ENCODE peak calls at places on chromosomes 7 and 10, in ten cellular contexts. S, Y, P, Z, X, C, W, Q, J and F are unnamed samples. For H3K9me3 and H3K4me1, the result is how much of the 10 kb centered on the place peaks cover.

GRCh38 chr7:91945476-91945875 is 4.8 kb downstream of the AKAP9 start:
- DNase-seq in S (peak), Y (no peak), P (no peak), Z (no peak), X (no peak), C (peak), W (peak), Q (peak), J (no peak), F (no peak)

GRCh38 chr7:140640060-140640611 is 477 bp downstream of the DENND2A start:
- DNase-seq in S (peak), Y (no peak), P (peak), Z (peak), X (peak), C (peak), W (peak), Q (peak), J (peak), F (no peak)

GRCh38 chr10:45008524-45009161 is 7.9 kb downstream of the ZNF22 start:
- DNase-seq in S (peak), Y (peak), P (no peak), Z (no peak), X (no peak), C (peak), W (peak), Q (peak), J (no peak), F (peak)

GRCh38 chr7:70764004-70764691 is 367.8 kb upstream of the GALNT17 start:
- DNase-seq in S (no peak), Y (peak), P (no peak), Z (no peak), X (no peak), C (no peak), W (no peak), Q (no peak), J (no peak), F (no peak)

GRCh38 chr7:91263359-91264082 is 712 bp upstream of the FZD1 start:
- DNase-seq in S (peak), Y (no peak), P (peak), Z (peak), X (peak), C (peak), W (peak), Q (peak), J (peak), F (no peak)

GRCh38 chr10:77637474-77637985 is at the start of gene KCNMA1:
- DNase-seq in S (peak), Y (no peak), P (peak), Z (peak), X (no peak), C (peak), W (peak), Q (peak), J (peak), F (no peak)

GRCh38 chr7:26441640-26442277 is 150.1 kb downstream of the SNX10 start:
- DNase-seq in S (no peak), Y (no peak), P (peak), Z (no peak), X (no peak), C (no peak), W (no peak), Q (no peak), J (no peak), F (no peak)

GRCh38 chr10:96292971-96293909 is 11.0 kb upstream of the DNTT start:
- DNase-seq in S (peak), Y (peak), P (peak), Z (no peak), X (no peak), C (peak), W (peak), Q (peak), J (no peak), F (no peak)

GRCh38 chr10:20891338-20891714 is 5.8 kb downstream of the NEBL start:
- DNase-seq in S (peak), Y (no peak), P (no peak), Z (no peak), X (no peak), C (no peak), W (peak), Q (no peak), J (no peak), F (no peak)

GRCh38 chr10:95408931-95409873 is 118.4 kb upstream of the PDLIM1 start:
- DNase-seq in S (no peak), Y (no peak), P (no peak), Z (no peak), X (peak), C (no peak), W (no peak), Q (peak), J (no peak), F (no peak)

GRCh38 chr7:128917061-128917460 is 6.6 kb upstream of the KCP start:
- DNase-seq in S (no peak), Y (no peak), P (peak), Z (peak), X (peak), C (no peak), W (no peak), Q (no peak), J (no peak), F (no peak)

GRCh38 chr7:157000047-157000726 is 10.3 kb downstream of the MNX1 start:
- DNase-seq in S (no peak), Y (no peak), P (peak), Z (peak), X (no peak), C (no peak), W (no peak), Q (no peak), J (no peak), F (no peak)

GRCh38 chr7:121275204-121275603 is 53.6 kb upstream of the WNT16 start:
- DNase-seq in S (no peak), Y (no peak), P (no peak), Z (no peak), X (no peak), C (no peak), W (no peak), Q (no peak), J (no peak), F (no peak)

GRCh38 chr7:1232103-1232466 is 587 bp upstream of the UNCX start:
- DNase-seq in S (no peak), Y (no peak), P (no peak), Z (no peak), X (no peak), C (no peak), W (no peak), Q (no peak), J (no peak), F (no peak)

GRCh38 chr7:40879941-40880558 is 745.2 kb downstream of the SUGCT start:
- DNase-seq in S (no peak), Y (no peak), P (no peak), Z (no peak), X (no peak), C (no peak), W (peak), Q (no peak), J (no peak), F (no peak)

GRCh38 chr10:16105082-16105481 is 244.8 kb upstream of the MINDY3 start:
- DNase-seq in S (no peak), Y (no peak), P (no peak), Z (no peak), X (no peak), C (no peak), W (no peak), Q (peak), J (no peak), F (no peak)

GRCh38 chr10:97913554-97913953 is 63.9 kb downstream of the GOLGA7B start:
- DNase-seq in S (no peak), Y (no peak), P (no peak), Z (no peak), X (no peak), C (no peak), W (no peak), Q (no peak), J (no peak), F (no peak)

GRCh38 chr10:63462442-63462841 is 3.3 kb downstream of the JMJD1C start:
- DNase-seq in S (no peak), Y (no peak), P (no peak), Z (no peak), X (no peak), C (no peak), W (no peak), Q (no peak), J (no peak), F (no peak)

DNA sequence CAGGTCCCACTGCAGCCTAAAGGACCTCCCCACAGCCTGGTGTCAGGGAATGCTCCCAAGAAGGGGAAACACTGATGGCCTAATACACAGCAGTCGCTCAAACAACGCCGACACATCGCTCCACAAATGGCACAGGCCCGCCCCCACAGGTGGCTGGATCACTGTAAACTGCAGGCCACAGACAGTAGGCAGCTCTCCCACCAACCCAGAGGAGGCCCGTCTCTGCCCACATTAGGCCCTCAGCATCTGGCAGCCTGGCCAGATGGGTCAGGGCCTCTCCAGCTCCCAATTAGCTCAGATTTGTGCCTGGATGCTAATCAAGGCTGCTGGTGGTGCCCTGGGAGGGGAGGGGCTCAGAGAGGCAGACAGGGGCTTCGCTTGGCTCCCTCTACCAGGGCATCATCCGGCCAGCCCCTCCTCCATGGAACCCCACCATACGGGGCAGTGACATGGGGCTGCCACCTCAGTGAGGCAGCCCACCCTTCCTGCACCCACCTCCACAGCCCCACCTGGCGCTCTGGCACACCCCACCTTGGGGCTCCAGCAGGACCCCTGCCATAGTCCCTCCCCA is 42.7 kb downstream of the CAMK2B start:
- DNase-seq in S (no peak), Y (no peak), P (peak), Z (peak), X (peak), C (no peak), W (no peak), Q (no peak), J (peak), F (no peak)
- H3K27ac ChIP-seq in S (no peak), Y (no peak), P (no peak), Z (no peak), X (no peak), C (no peak), W (no peak), Q (no peak), J (no peak), F (no peak)

GRCh38 chr10:9825491-9826018 is 1192.1 kb upstream of the CELF2 start:
- DNase-seq in S (peak), Y (no peak), P (peak), Z (no peak), X (no peak), C (peak), W (no peak), Q (no peak), J (no peak), F (no peak)

GRCh38 chr10:9823268-9823930 is 1194.3 kb upstream of the CELF2 start:
- DNase-seq in S (no peak), Y (no peak), P (no peak), Z (no peak), X (no peak), C (no peak), W (peak), Q (no peak), J (no peak), F (no peak)

GRCh38 chr10:9833871-9834454 is 1183.7 kb upstream of the CELF2 start:
- DNase-seq in S (peak), Y (no peak), P (no peak), Z (no peak), X (no peak), C (no peak), W (no peak), Q (no peak), J (no peak), F (no peak)

GRCh38 chr10:9824546-9825164 is 1193.0 kb upstream of the CELF2 start:
- DNase-seq in S (peak), Y (no peak), P (peak), Z (no peak), X (no peak), C (no peak), W (no peak), Q (no peak), J (no peak), F (no peak)

DNA sequence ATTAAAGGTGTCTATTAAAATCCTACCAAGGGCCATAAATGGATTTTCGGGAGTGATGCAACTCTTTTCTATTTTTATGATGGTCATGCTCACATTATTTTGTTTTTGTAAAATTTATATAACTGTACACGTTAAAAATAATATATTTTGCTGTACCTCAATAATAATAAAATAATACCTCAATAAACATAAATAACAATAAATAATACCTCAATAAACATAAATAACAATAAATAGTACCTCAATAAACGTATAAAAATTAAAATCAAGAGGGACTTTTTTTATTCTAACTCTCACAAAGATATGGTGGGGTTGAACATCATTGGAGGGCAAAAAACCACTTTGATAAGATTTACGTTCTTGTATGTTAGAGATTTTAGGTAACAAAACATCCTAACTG is 1189.6 kb upstream of the CELF2 start:
- DNase-seq in S (no peak), Y (no peak), P (no peak), Z (no peak), X (no peak), C (no peak), W (no peak), Q (no peak), J (no peak), F (no peak)
- H3K9me3 ChIP-seq in S (under half), Y (under half), P (under half), Z (under half), X (under half), C (under half), W (under half), Q (under half), J (under half), F (under half)

DNA sequence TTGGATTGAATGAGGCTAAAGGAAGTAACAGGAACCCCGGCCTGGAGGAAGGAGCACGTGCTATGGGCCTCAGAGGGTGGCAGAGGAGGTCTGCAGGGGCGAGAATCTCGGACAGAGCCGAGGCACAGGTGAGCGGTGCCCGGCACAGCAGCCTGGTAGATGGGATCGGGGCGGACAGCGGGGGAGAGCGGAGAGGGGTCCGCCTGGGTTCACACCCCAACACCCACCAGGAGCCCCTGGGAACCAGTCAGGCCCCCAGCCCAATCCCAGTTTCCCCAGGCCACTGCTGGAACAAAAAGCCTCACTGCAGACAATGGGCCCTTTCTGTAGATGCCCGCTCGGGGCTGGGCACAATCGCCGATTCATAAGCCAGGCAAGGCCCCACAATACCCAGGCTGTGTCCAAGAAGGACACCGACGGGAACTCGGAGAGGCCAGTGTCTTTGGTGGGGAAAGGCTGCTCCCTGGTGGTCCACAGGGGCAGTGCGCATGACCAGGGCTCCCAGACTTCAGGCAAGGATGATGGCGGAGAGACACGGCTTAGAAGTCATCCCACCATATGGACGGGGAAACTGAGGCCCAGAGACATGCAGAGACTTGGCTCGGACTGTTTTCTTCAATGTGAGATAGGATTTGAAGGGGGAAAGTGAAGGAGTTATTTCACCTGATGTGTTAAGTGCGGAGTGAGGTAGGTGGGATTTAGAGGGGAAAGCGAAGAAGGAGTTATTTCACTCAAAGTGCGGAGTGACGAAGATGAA is 106.9 kb upstream of the GPR26 start:
- DNase-seq in S (peak), Y (peak), P (peak), Z (peak), X (peak), C (peak), W (peak), Q (peak), J (peak), F (peak)
- H3K4me1 ChIP-seq in S (under half), Y (under half), P (under half), Z (under half), X (under half), C (under half), W (under half), Q (under half), J (under half), F (under half)

DNA sequence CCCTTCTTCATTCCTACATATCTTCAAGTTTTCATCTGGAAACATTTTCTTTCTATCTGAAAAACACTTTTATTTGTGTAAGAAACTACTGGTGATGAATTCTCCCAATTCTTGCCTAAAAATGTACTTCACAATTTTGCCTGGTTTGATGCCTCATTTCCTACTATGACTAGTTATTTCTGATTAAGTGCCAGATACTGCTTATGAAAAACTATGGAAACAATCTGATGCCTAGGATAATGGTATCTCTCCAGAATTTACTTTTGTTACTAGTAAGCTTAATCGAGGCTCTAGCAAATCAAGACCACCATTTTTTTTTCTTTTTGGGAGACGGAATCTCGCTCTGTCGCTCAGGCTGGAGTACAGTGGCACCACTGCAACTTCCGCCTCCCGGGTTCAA is 31.3 kb downstream of the CACUL1 start:
- DNase-seq in S (no peak), Y (no peak), P (no peak), Z (no peak), X (no peak), C (no peak), W (peak), Q (no peak), J (no peak), F (no peak)
- H3K27ac ChIP-seq in S (no peak), Y (no peak), P (no peak), Z (no peak), X (no peak), C (no peak), W (peak), Q (no peak), J (no peak), F (no peak)

GRCh38 chr10:42593284-42593683 is 45.1 kb downstream of the ZNF33B start:
- DNase-seq in S (no peak), Y (no peak), P (no peak), Z (no peak), X (no peak), C (peak), W (peak), Q (no peak), J (no peak), F (no peak)
- H3K9me3 ChIP-seq in S (half or more), Y (under half), P (half or more), Z (under half), X (under half), C (half or more), W (under half), Q (half or more), J (under half), F (under half)

DNA sequence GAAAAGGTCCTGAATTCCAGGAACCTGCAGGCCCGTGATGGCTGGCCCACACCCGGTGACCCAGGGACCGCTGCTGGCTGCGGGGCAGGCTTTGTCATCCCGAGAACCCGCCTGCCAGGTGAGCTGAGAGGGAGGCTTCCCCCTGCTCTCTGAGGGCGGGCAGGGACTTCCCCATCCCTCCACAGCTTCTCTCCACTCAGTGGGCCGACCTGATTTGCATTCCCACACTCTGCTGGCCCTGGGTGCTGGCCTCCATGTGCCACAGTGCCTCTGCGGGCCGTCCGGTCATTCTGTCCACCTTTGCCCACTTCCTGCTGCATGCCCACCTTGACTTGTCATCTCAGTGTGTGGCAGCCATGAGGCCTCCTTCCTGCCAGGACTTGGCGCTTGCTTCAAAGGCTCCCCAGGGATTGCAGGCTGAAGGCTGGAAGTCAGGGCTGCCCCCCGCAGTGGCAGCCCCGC is 35.3 kb downstream of the PALD1 start:
- DNase-seq in S (no peak), Y (no peak), P (peak), Z (no peak), X (no peak), C (no peak), W (no peak), Q (no peak), J (no peak), F (no peak)
- H3K4me1 ChIP-seq in S (under half), Y (under half), P (under half), Z (under half), X (under half), C (under half), W (under half), Q (under half), J (under half), F (under half)

DNA sequence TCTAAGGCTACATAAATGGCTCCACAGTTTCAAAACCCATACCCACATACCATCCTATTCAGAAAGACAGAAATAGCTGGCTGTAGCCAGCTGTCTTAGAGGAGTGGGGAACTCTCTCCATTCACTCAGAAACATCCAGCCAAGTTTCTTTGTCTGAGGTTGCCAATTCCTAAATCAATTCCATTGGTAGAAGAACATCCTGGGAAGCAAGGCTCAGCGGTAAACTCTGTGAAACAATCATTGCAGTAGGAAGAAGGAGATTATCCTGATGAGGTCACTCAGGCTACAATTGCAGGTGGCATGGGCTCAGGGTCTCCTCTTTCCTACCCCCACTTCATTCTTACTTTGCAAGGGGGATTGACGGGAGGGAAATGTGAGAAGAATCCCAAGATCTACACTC is 154.0 kb downstream of the ETV1 start:
- DNase-seq in S (no peak), Y (no peak), P (peak), Z (no peak), X (no peak), C (no peak), W (no peak), Q (no peak), J (no peak), F (no peak)
- H3K27ac ChIP-seq in S (no peak), Y (no peak), P (no peak), Z (peak), X (no peak), C (no peak), W (no peak), Q (no peak), J (no peak), F (no peak)